ENCODE peak calls at places on chromosomes 2 and 18, in four cellular contexts. P is heart left ventricle, U is body of pancreas, W is ovary. O is an unnamed sample.
A peak's percentile ranks its signal among the peaks of the same experiment; 100 is the strongest.

GRCh38 chr2:201909961-201910361 is 103.6 kb downstream of the CDK15 start:
- DNase-seq in P (no peak), U (no peak), W (no peak), O (no peak)

GRCh38 chr2:181036848-181037603 is 56.6 kb downstream of the UBE2E3 start:
- DNase-seq in P (no peak), U (no peak), W (no peak), O (no peak)

GRCh38 chr2:72917875-72918660 is 749 bp downstream of the EMX1 start:
- DNase-seq in P (no peak), U (no peak), W (no peak), O (no peak)

GRCh38 chr18:32577561-32577960 is 106.9 kb upstream of the GAREM1 start:
- DNase-seq in P (no peak), U (no peak), W (no peak), O (no peak)

GRCh38 chr18:46754188-46754587 is 2.7 kb downstream of the ST8SIA5 start:
- DNase-seq in P (no peak), U (no peak), W (no peak), O (no peak)

GRCh38 chr2:187379869-187380268 is 68.2 kb downstream of the CALCRL start:
- DNase-seq in P (no peak), U (no peak), W (no peak), O (no peak)

GRCh38 chr2:131516011-131516410 is 11.7 kb upstream of the CCDC74A start:
- DNase-seq in P (no peak), U (no peak), W (no peak), O (no peak)

GRCh38 chr2:67215214-67215613 is 181.9 kb upstream of the ETAA1 start:
- DNase-seq in P (no peak), U (peak; percentile 89), W (peak; percentile 23), O (no peak)

GRCh38 chr2:215698566-215698965 is 262.7 kb upstream of the FN1 start:
- DNase-seq in P (no peak), U (no peak), W (no peak), O (no peak)

GRCh38 chr2:130728007-130728454 is 839 bp upstream of the GPR148 start:
- DNase-seq in P (no peak), U (peak; percentile 90), W (no peak), O (no peak)

GRCh38 chr2:211664321-211664720 is 874.3 kb downstream of the ERBB4 start:
- DNase-seq in P (no peak), U (no peak), W (no peak), O (no peak)

GRCh38 chr2:188788621-188789020 is 185.6 kb upstream of the COL3A1 start:
- DNase-seq in P (peak; percentile 74), U (peak; percentile 65), W (peak; percentile 88), O (peak; percentile 39)

GRCh38 chr2:211673054-211673628 is 865.5 kb downstream of the ERBB4 start:
- DNase-seq in P (no peak), U (no peak), W (no peak), O (no peak)

GRCh38 chr18:11553098-11553940 is 56.1 kb upstream of the SLC35G4 start:
- DNase-seq in P (no peak), U (peak; percentile 40), W (no peak), O (no peak)

GRCh38 chr2:149084924-149085795 is 46.7 kb downstream of the LYPD6B start:
- DNase-seq in P (no peak), U (no peak), W (no peak), O (no peak)

GRCh38 chr2:152497481-152498052 is 162.6 kb downstream of the FMNL2 start:
- DNase-seq in P (peak; percentile 24), U (peak; percentile 59), W (no peak), O (no peak)

DNA sequence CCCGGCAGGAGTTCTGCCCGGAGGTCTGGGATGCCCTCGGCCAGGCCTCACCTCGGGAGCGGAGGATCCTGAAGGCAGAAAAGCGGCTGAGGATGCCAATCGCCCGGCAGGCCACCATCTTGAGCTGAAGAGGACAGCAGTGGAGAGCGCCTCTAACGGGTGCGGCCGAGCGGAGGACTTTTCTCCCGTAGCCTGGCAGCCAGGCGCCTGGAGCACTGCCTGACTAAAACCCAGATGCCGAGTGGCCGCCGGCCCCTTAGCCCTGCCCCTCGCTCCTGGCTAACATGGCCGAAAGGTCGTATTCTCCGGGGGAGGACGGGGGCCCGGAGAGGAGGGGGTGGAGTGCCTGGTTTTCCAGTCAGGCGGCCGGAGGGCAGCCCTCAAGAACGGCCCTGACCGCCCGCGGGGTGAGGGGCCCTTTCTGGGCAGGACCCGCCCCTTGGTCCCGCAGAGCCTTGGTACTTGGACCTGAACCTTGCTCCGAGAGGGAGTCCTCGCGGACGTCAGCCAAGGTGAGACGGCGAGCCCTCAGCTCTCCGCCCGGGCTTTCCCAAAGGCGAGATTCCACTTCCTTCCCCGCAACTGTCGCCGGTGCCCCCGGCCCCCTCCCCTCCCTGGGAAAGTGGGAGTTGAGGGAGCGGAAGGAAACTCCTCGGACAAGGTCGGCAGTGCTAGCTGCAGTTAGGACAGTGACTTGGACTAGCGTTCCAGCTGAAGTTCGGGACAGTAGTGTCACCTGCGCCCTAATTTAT is at the start of the genes HADHA and HADHB:
- DNase-seq in P (peak; percentile 89), U (peak; percentile 93), W (peak; percentile 90), O (peak; percentile 95)
- TF ChIP-seq POLR2A in P (peak; percentile 78), U (peak; percentile 87), W (peak; percentile 69), O (peak; percentile 91)

DNA sequence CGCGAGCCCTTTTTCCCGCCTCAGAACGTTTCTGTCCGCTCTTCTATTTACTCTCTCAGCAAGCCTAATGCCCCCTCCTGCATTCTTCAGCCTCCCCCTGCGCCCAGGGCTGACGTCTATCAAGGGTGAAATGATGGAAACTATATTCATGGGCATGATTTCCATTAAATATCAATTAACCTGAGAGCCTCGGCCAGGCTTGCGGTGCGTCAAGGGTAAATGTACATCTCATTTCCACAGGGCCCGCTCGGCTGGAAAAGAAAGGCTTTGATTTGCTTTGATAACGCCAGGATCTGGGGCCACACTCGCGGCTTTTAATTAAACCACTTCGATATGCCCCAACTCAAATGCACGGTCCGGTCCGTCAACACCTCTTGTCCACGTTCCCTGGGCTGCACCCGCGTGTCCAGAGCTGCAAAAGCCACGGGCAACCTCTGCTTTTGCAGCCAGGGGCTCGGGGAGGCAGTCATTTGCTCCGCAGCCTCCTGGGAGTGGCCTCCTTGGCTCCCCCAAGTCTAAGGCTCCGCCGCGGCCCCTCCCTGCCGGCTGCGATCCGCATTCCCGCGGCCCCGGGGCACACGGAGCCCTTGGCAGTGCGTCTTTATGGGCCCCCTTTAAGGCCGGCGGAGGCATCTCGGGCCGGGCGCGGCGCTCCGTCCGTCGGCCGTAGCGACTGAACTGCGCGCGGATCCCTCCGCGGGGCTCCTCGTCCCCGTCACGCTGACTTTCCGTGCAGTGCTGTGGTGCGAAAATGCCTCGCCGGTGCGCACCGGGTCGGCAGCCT is at the start of gene HOXD8:
- DNase-seq in P (no peak), U (no peak), W (peak; percentile 90), O (peak; percentile 45)
- TF ChIP-seq POLR2A in P (no peak), U (no peak), W (peak; percentile 69), O (peak; percentile 19)

GRCh38 chr2:190343170-190343499 is 254 bp upstream of the INPP1 start:
- DNase-seq in P (no peak), U (no peak), W (no peak), O (no peak)

GRCh38 chr2:190342601-190343000 is 788 bp upstream of the INPP1 start:
- DNase-seq in P (no peak), U (no peak), W (no peak), O (no peak)

GRCh38 chr2:190344275-190344827 is 962 bp downstream of the INPP1 start:
- DNase-seq in P (peak; percentile 60), U (peak; percentile 66), W (peak; percentile 39), O (peak; percentile 51)

GRCh38 chr2:190340369-190340768 is 3.0 kb upstream of the INPP1 start:
- DNase-seq in P (no peak), U (no peak), W (no peak), O (no peak)

DNA sequence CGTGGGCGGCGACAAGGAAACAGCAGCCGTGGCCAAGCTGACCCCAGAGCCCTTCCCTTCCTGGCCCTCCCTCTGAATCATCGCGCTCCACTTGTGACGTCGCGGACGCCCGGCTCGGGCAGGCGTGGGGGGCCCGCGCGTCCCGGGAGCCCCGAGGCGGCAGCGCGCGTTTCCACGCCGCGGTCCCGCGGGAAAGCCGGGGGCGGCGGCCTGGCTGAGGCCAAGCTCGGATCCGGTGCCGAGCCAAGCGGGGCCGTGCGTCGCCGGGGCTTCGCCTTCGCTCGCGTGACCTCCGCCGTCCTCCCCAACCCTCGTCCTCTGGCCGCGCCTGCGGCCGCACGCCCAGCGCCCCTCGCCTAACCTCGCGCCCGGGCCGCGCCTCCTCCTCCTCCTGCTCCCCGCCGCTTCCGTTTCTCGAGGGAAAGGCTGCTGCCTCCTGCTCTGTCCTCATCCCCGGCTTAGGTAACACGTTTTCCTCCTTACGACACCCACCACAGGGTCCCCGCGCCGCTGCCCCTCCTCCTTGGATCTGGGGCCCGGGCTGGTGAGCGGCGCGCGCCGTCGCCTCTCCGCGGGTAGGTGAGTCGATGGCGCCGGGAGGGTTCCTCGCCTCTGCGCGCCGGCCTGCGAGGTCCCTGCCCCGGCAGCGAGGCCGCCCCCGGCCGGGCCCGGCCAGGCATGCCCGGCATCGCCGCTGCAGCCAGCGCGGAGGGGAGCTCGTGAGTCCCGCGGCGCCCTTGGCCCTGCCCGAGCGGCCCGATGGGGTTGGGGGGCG is at the start of gene INPP1:
- DNase-seq in P (peak; percentile 87), U (peak; percentile 67), W (peak; percentile 79), O (peak; percentile 54)
- TF ChIP-seq POLR2A in P (peak; percentile 75), U (peak; percentile 40), W (peak; percentile 72), O (peak; percentile 74)

GRCh38 chr2:163735692-163736432 is at the start of gene FIGN:
- DNase-seq in P (peak; percentile 67), U (peak; percentile 85), W (peak; percentile 85), O (peak; percentile 79)
- TF ChIP-seq POLR2A in P (peak; percentile 55), U (peak; percentile 56), W (peak; percentile 70), O (peak; percentile 86)

GRCh38 chr2:64837925-64838641 is 151.1 kb upstream of the SLC1A4 start:
- DNase-seq in P (no peak), U (peak; percentile 54), W (no peak), O (no peak)

GRCh38 chr2:64841462-64841861 is 147.7 kb upstream of the SLC1A4 start:
- DNase-seq in P (no peak), U (no peak), W (no peak), O (no peak)

GRCh38 chr2:64838817-64839216 is 150.4 kb upstream of the SLC1A4 start:
- DNase-seq in P (no peak), U (peak; percentile 40), W (no peak), O (no peak)

GRCh38 chr2:64840419-64840818 is 148.8 kb upstream of the SLC1A4 start:
- DNase-seq in P (no peak), U (no peak), W (no peak), O (no peak)

DNA sequence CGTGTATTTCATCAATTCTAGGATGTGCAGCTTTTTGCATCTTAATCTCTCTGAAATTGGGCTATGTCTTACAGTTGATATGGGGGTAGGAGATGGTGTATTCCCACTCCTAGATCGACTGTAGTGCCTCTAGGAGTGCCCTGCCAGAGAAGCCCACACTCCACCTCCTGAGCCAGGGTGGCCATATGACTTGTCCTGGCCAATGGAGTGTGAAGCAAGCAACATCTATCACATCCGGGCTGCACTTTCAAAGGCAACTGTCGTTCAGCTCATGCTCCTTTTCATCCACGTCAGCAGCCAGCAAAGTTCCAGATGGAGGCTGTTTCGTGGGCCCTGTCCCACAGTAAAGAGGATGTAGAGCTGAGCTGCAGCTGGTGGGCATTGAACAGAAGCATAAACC is 149.4 kb upstream of the SLC1A4 start:
- DNase-seq in P (no peak), U (no peak), W (no peak), O (peak; percentile 21)
- TF ChIP-seq POLR2A in P (no peak), U (no peak), W (no peak), O (no peak)